ENCODE peak calls at places on chromosomes 16 and 17, in four cellular contexts. One of them, this sample, is unnamed.

GRCh38 chr16:65120811-65121721 is 797 bp downstream of the CDH11 start:
- DNase-seq in fibroblast of lung: peak
- DNase-seq in GM12864: no peak
- DNase-seq in OCI-LY7: no peak
- DNase-seq in this sample: peak

GRCh38 chr17:80782536-80783427 is 208.9 kb upstream of the CHMP6 start:
- DNase-seq in fibroblast of lung: peak
- DNase-seq in GM12864: no peak
- DNase-seq in OCI-LY7: no peak
- DNase-seq in this sample: no peak

GRCh38 chr16:50731130-50731988 is 10.5 kb upstream of the CYLD start:
- DNase-seq in fibroblast of lung: no peak
- DNase-seq in GM12864: no peak
- DNase-seq in OCI-LY7: no peak
- DNase-seq in this sample: no peak

GRCh38 chr17:18301081-18301480 is 13.7 kb downstream of the TOP3A start:
- DNase-seq in fibroblast of lung: no peak
- DNase-seq in GM12864: no peak
- DNase-seq in OCI-LY7: no peak
- DNase-seq in this sample: no peak

GRCh38 chr17:44359458-44360143 is 4.1 kb downstream of the FAM171A2 start:
- DNase-seq in fibroblast of lung: no peak
- DNase-seq in GM12864: no peak
- DNase-seq in OCI-LY7: no peak
- DNase-seq in this sample: no peak

GRCh38 chr16:466651-467050 is 41.2 kb downstream of the RAB11FIP3 start:
- DNase-seq in fibroblast of lung: no peak
- DNase-seq in GM12864: no peak
- DNase-seq in OCI-LY7: no peak
- DNase-seq in this sample: no peak

GRCh38 chr17:10556301-10557005 is 7.0 kb upstream of the MYH2 start:
- DNase-seq in fibroblast of lung: no peak
- DNase-seq in GM12864: no peak
- DNase-seq in OCI-LY7: no peak
- DNase-seq in this sample: no peak

GRCh38 chr16:78648517-78648916 is 549.1 kb downstream of the WWOX start:
- DNase-seq in fibroblast of lung: peak
- DNase-seq in GM12864: no peak
- DNase-seq in OCI-LY7: no peak
- DNase-seq in this sample: peak

GRCh38 chr16:85524630-85525463 is 88.3 kb upstream of the GSE1 start:
- DNase-seq in fibroblast of lung: peak
- DNase-seq in GM12864: no peak
- DNase-seq in OCI-LY7: peak
- DNase-seq in this sample: peak

GRCh38 chr17:81197409-81197795 is 25.4 kb downstream of the CEP131 start:
- DNase-seq in fibroblast of lung: no peak
- DNase-seq in GM12864: no peak
- DNase-seq in OCI-LY7: no peak
- DNase-seq in this sample: no peak

GRCh38 chr16:77723108-77723514 is 797 bp downstream of the NUDT7 start:
- DNase-seq in fibroblast of lung: peak
- DNase-seq in GM12864: peak
- DNase-seq in OCI-LY7: peak
- DNase-seq in this sample: peak

GRCh38 chr17:4914009-4914408 is 11.1 kb upstream of the CHRNE start:
- DNase-seq in fibroblast of lung: no peak
- DNase-seq in GM12864: no peak
- DNase-seq in OCI-LY7: no peak
- DNase-seq in this sample: no peak

GRCh38 chr16:67397451-67397801 is 4.1 kb upstream of the TPPP3 start:
- DNase-seq in fibroblast of lung: no peak
- DNase-seq in GM12864: no peak
- DNase-seq in OCI-LY7: no peak
- DNase-seq in this sample: no peak

GRCh38 chr16:89687092-89687940 is 827 bp downstream of the CDK10 start:
- DNase-seq in fibroblast of lung: peak
- DNase-seq in GM12864: no peak
- DNase-seq in OCI-LY7: peak
- DNase-seq in this sample: peak

GRCh38 chr16:3536271-3536671 is 35.5 kb downstream of the CLUAP1 start:
- DNase-seq in fibroblast of lung: peak
- DNase-seq in GM12864: no peak
- DNase-seq in OCI-LY7: no peak
- DNase-seq in this sample: peak

GRCh38 chr16:66661210-66661560 is 35.4 kb downstream of the CMTM4 start:
- DNase-seq in fibroblast of lung: no peak
- DNase-seq in GM12864: no peak
- DNase-seq in OCI-LY7: no peak
- DNase-seq in this sample: no peak

GRCh38 chr17:77375917-77376651 is 235.3 kb downstream of the SEC14L1 start:
- DNase-seq in fibroblast of lung: peak
- DNase-seq in GM12864: no peak
- DNase-seq in OCI-LY7: no peak
- DNase-seq in this sample: peak

GRCh38 chr17:76529643-76530488 is 7.6 kb downstream of the CYGB start:
- DNase-seq in fibroblast of lung: peak
- DNase-seq in GM12864: no peak
- DNase-seq in OCI-LY7: peak
- DNase-seq in this sample: peak

GRCh38 chr17:55833311-55833710 is 82.5 kb downstream of the PCTP start:
- DNase-seq in fibroblast of lung: peak
- DNase-seq in GM12864: no peak
- DNase-seq in OCI-LY7: no peak
- DNase-seq in this sample: no peak

GRCh38 chr16:62370445-62370844 is 334.2 kb upstream of the CDH8 start:
- DNase-seq in fibroblast of lung: no peak
- DNase-seq in GM12864: no peak
- DNase-seq in OCI-LY7: no peak
- DNase-seq in this sample: no peak

GRCh38 chr16:24013733-24014645 is 178.2 kb downstream of the PRKCB start:
- DNase-seq in fibroblast of lung: no peak
- DNase-seq in GM12864: peak
- DNase-seq in OCI-LY7: peak
- DNase-seq in this sample: no peak

GRCh38 chr16:1650131-1650530 is 27.9 kb upstream of the JPT2 start:
- DNase-seq in fibroblast of lung: no peak
- DNase-seq in GM12864: no peak
- DNase-seq in OCI-LY7: no peak
- DNase-seq in this sample: no peak

GRCh38 chr17:4678448-4679026 is 25.4 kb downstream of the PELP1 start:
- DNase-seq in fibroblast of lung: peak
- DNase-seq in GM12864: no peak
- DNase-seq in OCI-LY7: no peak
- DNase-seq in this sample: peak

GRCh38 chr17:81489012-81489968 is 23.3 kb downstream of the ACTG1 start:
- DNase-seq in fibroblast of lung: no peak
- DNase-seq in GM12864: no peak
- DNase-seq in OCI-LY7: no peak
- DNase-seq in this sample: no peak

GRCh38 chr16:23748630-23749029 is 6.2 kb upstream of the CHP2 start:
- DNase-seq in fibroblast of lung: no peak
- DNase-seq in GM12864: no peak
- DNase-seq in OCI-LY7: no peak
- DNase-seq in this sample: no peak

GRCh38 chr17:34728771-34729310 is 149.5 kb downstream of the TMEM132E start:
- DNase-seq in fibroblast of lung: no peak
- DNase-seq in GM12864: no peak
- DNase-seq in OCI-LY7: no peak
- DNase-seq in this sample: no peak

GRCh38 chr16:68382296-68382718 is 66.0 kb downstream of the SMPD3 start:
- DNase-seq in fibroblast of lung: no peak
- DNase-seq in GM12864: no peak
- DNase-seq in OCI-LY7: peak
- DNase-seq in this sample: no peak

GRCh38 chr16:86196687-86197391 is 297.9 kb downstream of the IRF8 start:
- DNase-seq in fibroblast of lung: no peak
- DNase-seq in GM12864: no peak
- DNase-seq in OCI-LY7: no peak
- DNase-seq in this sample: no peak

GRCh38 chr17:81417049-81417878 is 22.0 kb downstream of the BAHCC1 start:
- DNase-seq in fibroblast of lung: peak
- DNase-seq in GM12864: no peak
- DNase-seq in OCI-LY7: no peak
- DNase-seq in this sample: peak

GRCh38 chr17:51166987-51167931 is 1.0 kb downstream of the NME2 start:
- DNase-seq in fibroblast of lung: peak
- DNase-seq in GM12864: no peak
- DNase-seq in OCI-LY7: peak
- DNase-seq in this sample: peak

GRCh38 chr16:1435921-1436697 is 5.2 kb downstream of the PERCC1 start:
- DNase-seq in fibroblast of lung: no peak
- DNase-seq in GM12864: no peak
- DNase-seq in OCI-LY7: no peak
- DNase-seq in this sample: no peak

GRCh38 chr17:67655478-67656148 is 62.1 kb upstream of the NOL11 start:
- DNase-seq in fibroblast of lung: no peak
- DNase-seq in GM12864: no peak
- DNase-seq in OCI-LY7: no peak
- DNase-seq in this sample: no peak

GRCh38 chr17:70810609-70811008 is 641.3 kb downstream of the KCNJ2 start:
- DNase-seq in fibroblast of lung: peak
- DNase-seq in GM12864: no peak
- DNase-seq in OCI-LY7: no peak
- DNase-seq in this sample: no peak

GRCh38 chr16:22425847-22426246 is 51.4 kb upstream of the CDR2 start:
- DNase-seq in fibroblast of lung: no peak
- DNase-seq in GM12864: no peak
- DNase-seq in OCI-LY7: no peak
- DNase-seq in this sample: no peak

GRCh38 chr16:47463771-47464624 is 2.9 kb downstream of the PHKB start:
- DNase-seq in fibroblast of lung: no peak
- DNase-seq in GM12864: no peak
- DNase-seq in OCI-LY7: peak
- DNase-seq in this sample: no peak

GRCh38 chr16:88773812-88774291 is 11.2 kb downstream of the PIEZO1 start:
- DNase-seq in fibroblast of lung: peak
- DNase-seq in GM12864: no peak
- DNase-seq in OCI-LY7: no peak
- DNase-seq in this sample: peak

GRCh38 chr16:84687715-84688114 is 12.1 kb upstream of the USP10 start:
- DNase-seq in fibroblast of lung: peak
- DNase-seq in GM12864: peak
- DNase-seq in OCI-LY7: peak
- DNase-seq in this sample: peak

DNA sequence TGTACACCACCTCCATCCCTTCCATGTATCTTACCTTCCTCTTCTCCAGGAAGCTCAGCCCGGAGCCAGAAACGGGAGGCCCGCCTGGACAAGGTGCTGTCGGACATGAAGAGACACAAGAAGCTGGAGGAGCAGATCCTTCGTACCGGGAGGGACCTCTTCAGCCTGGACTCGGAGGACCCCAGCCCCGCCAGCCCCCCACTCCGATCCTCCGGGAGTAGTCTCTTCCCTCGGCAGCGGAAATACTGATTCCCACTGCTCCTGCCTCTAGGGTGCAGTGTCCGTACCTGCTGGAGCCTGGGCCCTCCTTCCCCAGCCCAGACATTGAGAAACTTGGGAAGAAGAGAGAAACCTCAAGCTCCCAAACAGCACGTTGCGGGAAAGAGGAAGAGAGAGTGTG is 756 bp upstream of the MVP start:
- DNase-seq in fibroblast of lung: no peak
- DNase-seq in GM12864: no peak
- DNase-seq in OCI-LY7: no peak
- DNase-seq in this sample: no peak
- TF ChIP-seq CTCF in fibroblast of lung: no peak
- TF ChIP-seq CTCF in GM12864: no peak
- TF ChIP-seq CTCF in OCI-LY7: no peak
- TF ChIP-seq CTCF in this sample: peak

GRCh38 chr17:73820686-73821448 is 176.6 kb upstream of the SDK2 start:
- DNase-seq in fibroblast of lung: peak
- DNase-seq in GM12864: no peak
- DNase-seq in OCI-LY7: peak
- DNase-seq in this sample: peak
- TF ChIP-seq CTCF in fibroblast of lung: no peak
- TF ChIP-seq CTCF in GM12864: no peak
- TF ChIP-seq CTCF in OCI-LY7: peak
- TF ChIP-seq CTCF in this sample: no peak

GRCh38 chr17:58096892-58097291 is 13.7 kb downstream of the DYNLL2 start:
- DNase-seq in fibroblast of lung: no peak
- DNase-seq in GM12864: no peak
- DNase-seq in OCI-LY7: no peak
- DNase-seq in this sample: no peak
- TF ChIP-seq CTCF in fibroblast of lung: no peak
- TF ChIP-seq CTCF in GM12864: no peak
- TF ChIP-seq CTCF in OCI-LY7: peak
- TF ChIP-seq CTCF in this sample: peak

GRCh38 chr17:30981531-30982519 is 11.0 kb downstream of the RNF135 start:
- DNase-seq in fibroblast of lung: no peak
- DNase-seq in GM12864: no peak
- DNase-seq in OCI-LY7: no peak
- DNase-seq in this sample: no peak
- TF ChIP-seq CTCF in fibroblast of lung: no peak
- TF ChIP-seq CTCF in GM12864: no peak
- TF ChIP-seq CTCF in OCI-LY7: no peak
- TF ChIP-seq CTCF in this sample: no peak

DNA sequence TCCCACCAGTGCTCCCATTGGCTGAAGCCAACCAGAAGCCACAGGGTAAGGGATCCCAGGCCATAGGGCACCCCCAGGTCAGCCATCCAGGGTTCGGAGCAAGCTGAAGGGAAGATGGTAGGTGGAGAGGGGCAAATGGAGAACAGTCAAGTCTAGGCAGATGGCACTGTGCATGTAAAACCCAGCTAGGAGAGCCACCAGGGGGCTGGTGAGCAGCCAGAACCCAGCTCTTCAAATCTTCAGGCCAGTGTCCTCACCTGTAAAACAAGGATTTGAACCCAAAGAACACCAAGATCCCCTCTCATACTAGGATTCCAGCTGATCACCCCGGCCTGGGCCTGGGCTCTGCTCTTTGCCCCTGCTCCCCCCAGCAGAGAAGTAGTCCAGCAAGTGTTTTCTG is 43.5 kb downstream of the GINS3 start:
- DNase-seq in fibroblast of lung: no peak
- DNase-seq in GM12864: no peak
- DNase-seq in OCI-LY7: no peak
- DNase-seq in this sample: no peak
- TF ChIP-seq CTCF in fibroblast of lung: no peak
- TF ChIP-seq CTCF in GM12864: peak
- TF ChIP-seq CTCF in OCI-LY7: peak
- TF ChIP-seq CTCF in this sample: no peak

This sample was measured in astrocyte of the spinal cord.